ENCODE peak calls at places on chromosomes 1 and 21, in seven cellular contexts. H is endodermal cell, X is psoas muscle, O is prostate gland, N is body of pancreas, M is HCT116, P is lower lobe of right lung. D is an unnamed sample.

GRCh38 chr1:201282931-201283829 is at the start of gene PKP1:
- DNase-seq in H (peak; percentile 83), X (peak; percentile 44), O (peak; percentile 94), N (peak; percentile 29), M (no peak), P (peak; percentile 66), D (no peak)

GRCh38 chr1:12610305-12610935 is 7.6 kb downstream of the DHRS3 start:
- DNase-seq in H (no peak), X (no peak), O (no peak), N (no peak), M (no peak), P (no peak), D (no peak)

GRCh38 chr1:110212165-110213142 is 2.3 kb downstream of the KCNC4 start:
- DNase-seq in H (peak; percentile 74), X (no peak), O (no peak), N (no peak), M (no peak), P (no peak), D (no peak)

GRCh38 chr1:147336290-147336689 is 93.8 kb downstream of the CHD1L start:
- DNase-seq in H (no peak), X (no peak), O (no peak), N (no peak), M (no peak), P (no peak), D (no peak)

GRCh38 chr1:246165826-246166709 is 341.0 kb downstream of the SMYD3 start:
- DNase-seq in H (no peak), X (no peak), O (peak; percentile 62), N (no peak), M (no peak), P (no peak), D (no peak)

GRCh38 chr1:156033011-156033410 is 12.3 kb upstream of the SSR2 start:
- DNase-seq in H (no peak), X (no peak), O (no peak), N (no peak), M (no peak), P (no peak), D (no peak)

GRCh38 chr21:17793675-17794123 is 25.5 kb downstream of the C21orf91 start:
- DNase-seq in H (no peak), X (no peak), O (no peak), N (no peak), M (no peak), P (no peak), D (no peak)

GRCh38 chr1:230711245-230711644 is 2.7 kb downstream of the AGT start:
- DNase-seq in H (no peak), X (no peak), O (no peak), N (no peak), M (no peak), P (no peak), D (no peak)

GRCh38 chr1:17375651-17376050 is 3.7 kb downstream of the PADI6 start:
- DNase-seq in H (no peak), X (no peak), O (no peak), N (no peak), M (no peak), P (no peak), D (no peak)

GRCh38 chr1:89547563-89548485 is 23.2 kb downstream of the LRRC8B start:
- DNase-seq in H (no peak), X (peak; percentile 50), O (peak; percentile 54), N (peak; percentile 40), M (no peak), P (no peak), D (no peak)

GRCh38 chr1:155195201-155196102 is 12.2 kb downstream of the THBS3 start:
- DNase-seq in H (peak; percentile 56), X (no peak), O (no peak), N (no peak), M (no peak), P (peak; percentile 51), D (no peak)

GRCh38 chr1:215076312-215076711 is 6.2 kb upstream of the KCNK2 start:
- DNase-seq in H (peak; percentile 81), X (no peak), O (no peak), N (no peak), M (peak; percentile 34), P (no peak), D (no peak)

GRCh38 chr1:186139706-186140105 is 235.3 kb downstream of the TPR start:
- DNase-seq in H (no peak), X (no peak), O (no peak), N (no peak), M (no peak), P (no peak), D (no peak)

GRCh38 chr1:167492509-167492910 is 25.8 kb downstream of the CD247 start:
- DNase-seq in H (peak; percentile 63), X (no peak), O (no peak), N (no peak), M (no peak), P (no peak), D (no peak)

GRCh38 chr1:225999912-226000337 is 782 bp upstream of the SDE2 start:
- DNase-seq in H (no peak), X (no peak), O (no peak), N (no peak), M (no peak), P (no peak), D (no peak)

GRCh38 chr1:238982736-238983135 is 403.6 kb upstream of the CHRM3 start:
- DNase-seq in H (no peak), X (no peak), O (no peak), N (no peak), M (no peak), P (no peak), D (no peak)

GRCh38 chr21:39155578-39155977 is 27.7 kb downstream of the PSMG1 start:
- DNase-seq in H (no peak), X (no peak), O (no peak), N (no peak), M (no peak), P (no peak), D (no peak)

GRCh38 chr21:39150316-39150715 is 32.9 kb downstream of the PSMG1 start:
- DNase-seq in H (no peak), X (no peak), O (no peak), N (no peak), M (no peak), P (no peak), D (no peak)

GRCh38 chr21:39153842-39154241 is 29.4 kb downstream of the PSMG1 start:
- DNase-seq in H (no peak), X (no peak), O (no peak), N (no peak), M (no peak), P (no peak), D (no peak)

GRCh38 chr21:39156024-39156423 is 27.2 kb downstream of the PSMG1 start:
- DNase-seq in H (no peak), X (no peak), O (no peak), N (no peak), M (no peak), P (no peak), D (no peak)

DNA sequence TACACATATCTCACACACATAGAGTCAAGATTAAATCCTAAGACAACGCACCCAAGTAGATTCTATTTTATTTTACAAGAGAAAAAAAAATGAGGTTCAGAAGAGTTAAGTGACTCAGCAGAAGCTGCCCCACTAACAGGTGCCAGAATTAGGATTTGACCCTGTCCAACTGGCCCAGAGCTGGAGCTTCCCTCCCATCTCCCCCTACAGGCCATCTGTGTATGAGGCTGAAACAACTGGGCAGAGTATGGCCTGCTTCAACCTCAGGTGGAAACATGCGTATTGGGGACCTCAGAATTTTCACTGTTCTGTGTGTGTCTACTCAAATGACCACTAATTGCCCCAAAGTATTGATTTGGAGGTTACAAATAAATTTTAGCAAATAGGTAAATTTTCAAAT is 29.9 kb downstream of the PSMG1 start:
- DNase-seq in H (peak; percentile 62), X (no peak), O (no peak), N (no peak), M (no peak), P (no peak), D (no peak)
- TF ChIP-seq CTCF in H (peak; percentile 83), X (peak; percentile 42), O (no peak), N (no peak), M (peak; percentile 74), P (peak; percentile 28), D (peak; percentile 52)

GRCh38 chr1:170536924-170537551 is 5.1 kb downstream of the GORAB start:
- DNase-seq in H (no peak), X (no peak), O (no peak), N (no peak), M (no peak), P (no peak), D (no peak)

GRCh38 chr1:170531758-170532657 is at the start of gene GORAB:
- DNase-seq in H (peak; percentile 96), X (peak; percentile 93), O (peak; percentile 90), N (peak; percentile 88), M (peak; percentile 90), P (peak; percentile 95), D (peak; percentile 92)

GRCh38 chr1:170533331-170533730 is 1.4 kb downstream of the GORAB start:
- DNase-seq in H (no peak), X (no peak), O (no peak), N (no peak), M (no peak), P (no peak), D (no peak)

GRCh38 chr1:170535418-170535817 is 3.5 kb downstream of the GORAB start:
- DNase-seq in H (no peak), X (no peak), O (no peak), N (no peak), M (no peak), P (no peak), D (no peak)

DNA sequence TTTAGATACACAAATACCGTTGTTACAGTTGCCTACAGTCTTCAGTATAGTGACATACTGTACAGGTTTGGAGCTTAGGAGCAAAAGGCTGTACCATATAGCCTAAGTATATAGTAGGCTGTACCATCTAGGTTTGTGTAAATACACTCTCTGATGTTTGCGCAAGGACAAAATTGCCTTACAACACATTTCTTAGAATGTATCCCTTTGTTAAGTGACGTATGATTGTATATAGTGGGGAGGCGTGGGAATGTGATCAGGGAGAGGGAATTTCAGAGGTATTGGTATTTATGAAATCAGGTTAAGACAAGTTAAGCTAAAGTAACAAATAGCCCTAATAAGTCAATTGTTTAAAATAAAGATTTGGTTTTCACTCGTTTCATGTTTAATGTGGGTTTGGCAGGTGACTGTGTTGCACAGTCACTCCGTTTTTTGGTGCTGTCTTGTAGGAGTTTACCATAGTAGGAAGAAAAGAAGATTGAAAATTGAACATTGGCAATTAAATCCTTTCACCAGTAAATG is 2.7 kb downstream of the GORAB start:
- DNase-seq in H (no peak), X (no peak), O (no peak), N (no peak), M (no peak), P (no peak), D (no peak)
- H3K4me1 ChIP-seq in H (no peaks in the 10 kb centered on the region), X (peaks cover 23% of the 10 kb centered on the region), O (no peaks in the 10 kb centered on the region), N (peaks cover 54% of the 10 kb centered on the region), M (peaks cover 14% of the 10 kb centered on the region), P (peaks cover 49% of the 10 kb centered on the region), D (peaks cover 65% of the 10 kb centered on the region)

GRCh38 chr1:58882322-58882951 is 98.6 kb upstream of the JUN start:
- DNase-seq in H (no peak), X (no peak), O (no peak), N (no peak), M (no peak), P (no peak), D (no peak)
- H3K27ac ChIP-seq in H (no peak overlapping the region), X (peak overlapping the region; percentile 88), O (no peak overlapping the region), N (peak overlapping the region; percentile 17), M (peak overlapping the region; percentile 53), P (peak overlapping the region; percentile 61), D (peak overlapping the region; percentile 76)

DNA sequence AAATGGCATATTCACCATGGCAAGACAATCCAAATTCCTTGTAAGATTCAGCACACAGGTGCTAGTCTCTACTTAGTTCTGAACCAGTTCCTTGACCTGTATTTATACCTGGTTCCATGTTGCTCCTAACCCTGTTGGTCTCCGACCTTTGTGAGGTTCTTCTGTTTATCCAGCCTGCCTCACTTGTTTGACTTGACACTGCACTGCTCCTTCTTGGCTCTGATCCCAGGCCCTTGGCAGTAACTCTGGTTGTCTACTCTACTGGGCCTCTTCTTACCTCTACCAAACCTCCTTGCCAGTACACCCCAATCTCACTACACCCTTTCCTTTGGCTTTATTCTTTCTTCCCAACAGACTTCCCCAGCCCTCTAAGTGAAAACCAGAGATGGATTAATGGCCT is 419.4 kb upstream of the USP24 start:
- DNase-seq in H (peak; percentile 7), X (no peak), O (no peak), N (no peak), M (no peak), P (no peak), D (no peak)
- TF ChIP-seq CTCF in H (no peak), X (no peak), O (no peak), N (no peak), M (no peak), P (no peak), D (no peak)